ENCODE peak calls at places on chromosomes 6 and 20, in four cellular contexts. N is lower leg skin, P is Peyer's patch, A is sigmoid colon. Q is an unnamed sample.

GRCh38 chr6:167789358-167789757 is 37.4 kb upstream of the AFDN start:
- DNase-seq in N (peak), A (peak), P (no peak), Q (no peak)

GRCh38 chr6:21665101-21665435 is 71.5 kb downstream of the SOX4 start:
- DNase-seq in P (no peak), N (no peak), A (no peak), Q (no peak)

GRCh38 chr20:63320041-63320511 is 27.1 kb downstream of the COL20A1 start:
- DNase-seq in P (peak), A (peak), N (peak), Q (no peak)

GRCh38 chr6:91366781-91367180 is 779.9 kb upstream of the MAP3K7 start:
- DNase-seq in A (no peak), P (no peak), N (no peak), Q (no peak)

GRCh38 chr20:45328451-45328850 is 19.8 kb downstream of the SDC4 start:
- DNase-seq in P (no peak), A (no peak), N (no peak), Q (no peak)

GRCh38 chr6:26486358-26486757 is 13.7 kb upstream of the BTN1A1 start:
- DNase-seq in A (no peak), P (no peak), N (no peak), Q (no peak)

GRCh38 chr6:21597706-21598273 is 4.2 kb downstream of the SOX4 start:
- DNase-seq in N (no peak), P (no peak), A (no peak), Q (no peak)

GRCh38 chr20:4949833-4950178 is 51.5 kb downstream of the SLC23A2 start:
- DNase-seq in P (no peak), A (no peak), N (no peak), Q (peak)

GRCh38 chr6:116828983-116829382 is at the start of gene GPRC6A:
- DNase-seq in A (no peak), P (no peak), N (no peak), Q (no peak)

GRCh38 chr20:33811763-33812672 is 870 bp downstream of the CHMP4B start:
- DNase-seq in A (peak), P (peak), N (peak), Q (peak)
- TF ChIP-seq POLR2A in A (no peak), P (peak), N (no peak), Q (peak)

DNA sequence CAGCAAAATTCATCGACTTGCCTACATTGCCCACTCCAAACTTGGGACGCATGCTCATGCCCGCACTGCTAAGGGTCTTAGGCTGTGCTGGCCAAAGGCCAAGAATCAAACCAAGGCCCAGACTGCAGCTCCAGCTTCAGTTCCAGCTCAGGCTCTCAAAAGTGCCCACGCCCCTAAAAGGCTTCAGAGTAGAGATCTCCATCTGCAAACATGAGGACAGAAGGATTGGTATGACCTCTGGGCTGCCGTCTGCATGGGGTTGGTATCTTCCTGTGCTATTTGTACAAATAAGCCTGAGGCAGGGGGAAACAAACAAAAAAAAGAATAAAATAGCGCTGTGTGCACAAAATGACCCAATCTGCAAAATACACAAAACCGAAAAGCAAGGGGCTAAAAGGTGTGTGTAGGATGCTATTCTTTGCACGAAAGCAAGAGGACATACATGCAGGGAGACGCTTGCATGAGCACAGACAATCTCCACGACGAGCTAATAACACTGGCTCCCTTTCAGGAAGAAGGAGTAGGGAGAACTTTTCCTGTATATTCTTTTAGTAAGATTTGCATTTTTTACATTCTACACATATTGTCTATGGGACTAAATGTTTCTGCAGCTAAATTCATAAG is 33.2 kb downstream of the ATP9A start:
- DNase-seq in P (no peak), A (no peak), N (no peak), Q (no peak)
- H3K4me3 ChIP-seq in P (no peak), A (no peak), N (no peak), Q (no peak)

GRCh38 chr6:125748534-125749111 is 809 bp upstream of the HEY2 start:
- DNase-seq in P (no peak), N (no peak), A (no peak), Q (no peak)

GRCh38 chr6:125747589-125748533 is 1.6 kb upstream of the HEY2 start:
- DNase-seq in P (peak), N (peak), A (peak), Q (peak)

GRCh38 chr6:125745281-125746018 is 4.0 kb upstream of the HEY2 start:
- DNase-seq in N (no peak), A (no peak), P (no peak), Q (no peak)

GRCh38 chr6:125746019-125746414 is 3.4 kb upstream of the HEY2 start:
- DNase-seq in P (no peak), N (no peak), A (no peak), Q (no peak)

DNA sequence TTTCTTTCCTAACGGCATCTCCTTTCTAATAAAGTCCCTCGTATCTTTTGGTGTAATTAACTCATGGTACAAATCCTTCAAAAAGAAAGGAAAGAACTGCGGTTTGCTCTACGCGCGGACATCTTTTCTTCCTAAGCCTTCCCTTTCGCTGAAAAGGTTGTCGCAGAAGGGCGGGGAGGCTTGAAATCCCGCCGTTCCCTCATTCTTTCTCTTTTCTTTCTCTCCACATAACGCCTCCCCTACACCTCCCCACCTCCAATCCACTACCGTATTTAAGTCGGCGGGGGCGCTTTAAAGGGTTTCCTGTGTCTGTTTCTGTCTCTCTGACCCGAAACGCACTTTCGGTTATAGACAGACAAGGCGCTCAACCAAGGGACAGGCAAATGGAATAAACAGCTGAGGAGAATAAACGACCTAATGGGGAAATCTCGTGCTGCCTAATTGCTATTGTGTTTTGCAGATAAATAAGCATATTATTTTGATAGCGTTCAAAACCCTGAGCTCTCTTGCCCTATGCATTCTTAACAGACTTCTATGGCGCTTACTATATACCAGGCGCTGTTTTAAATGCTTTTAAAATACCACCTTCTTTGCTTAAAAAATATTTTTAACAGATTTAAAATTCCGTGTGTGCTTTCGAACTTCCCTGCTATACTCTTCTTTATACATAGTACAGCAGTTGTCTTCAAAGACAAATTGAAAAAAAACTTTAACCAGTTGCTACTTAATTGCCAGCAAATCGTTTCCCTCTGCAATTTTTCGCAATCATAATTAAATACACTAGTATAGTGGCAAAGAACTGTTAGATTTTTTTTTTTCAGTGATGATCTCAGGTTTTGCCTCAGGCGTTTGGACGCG is 2.5 kb upstream of the HEY2 start:
- DNase-seq in P (peak), N (peak), A (peak), Q (peak)
- TF ChIP-seq CTCF in P (no peak), N (no peak), A (no peak), Q (no peak)

GRCh38 chr20:34705383-34706021 is 1.4 kb downstream of the TP53INP2 start:
- DNase-seq in A (no peak), N (no peak), P (peak), Q (peak)

GRCh38 chr20:34705008-34705382 is 851 bp downstream of the TP53INP2 start:
- DNase-seq in N (no peak), A (no peak), P (no peak), Q (no peak)

GRCh38 chr20:34703573-34704176 is 469 bp upstream of the TP53INP2 start:
- DNase-seq in N (peak), A (peak), P (no peak), Q (peak)

GRCh38 chr20:34703061-34703572 is 1.0 kb upstream of the TP53INP2 start:
- DNase-seq in N (no peak), A (no peak), P (no peak), Q (no peak)

DNA sequence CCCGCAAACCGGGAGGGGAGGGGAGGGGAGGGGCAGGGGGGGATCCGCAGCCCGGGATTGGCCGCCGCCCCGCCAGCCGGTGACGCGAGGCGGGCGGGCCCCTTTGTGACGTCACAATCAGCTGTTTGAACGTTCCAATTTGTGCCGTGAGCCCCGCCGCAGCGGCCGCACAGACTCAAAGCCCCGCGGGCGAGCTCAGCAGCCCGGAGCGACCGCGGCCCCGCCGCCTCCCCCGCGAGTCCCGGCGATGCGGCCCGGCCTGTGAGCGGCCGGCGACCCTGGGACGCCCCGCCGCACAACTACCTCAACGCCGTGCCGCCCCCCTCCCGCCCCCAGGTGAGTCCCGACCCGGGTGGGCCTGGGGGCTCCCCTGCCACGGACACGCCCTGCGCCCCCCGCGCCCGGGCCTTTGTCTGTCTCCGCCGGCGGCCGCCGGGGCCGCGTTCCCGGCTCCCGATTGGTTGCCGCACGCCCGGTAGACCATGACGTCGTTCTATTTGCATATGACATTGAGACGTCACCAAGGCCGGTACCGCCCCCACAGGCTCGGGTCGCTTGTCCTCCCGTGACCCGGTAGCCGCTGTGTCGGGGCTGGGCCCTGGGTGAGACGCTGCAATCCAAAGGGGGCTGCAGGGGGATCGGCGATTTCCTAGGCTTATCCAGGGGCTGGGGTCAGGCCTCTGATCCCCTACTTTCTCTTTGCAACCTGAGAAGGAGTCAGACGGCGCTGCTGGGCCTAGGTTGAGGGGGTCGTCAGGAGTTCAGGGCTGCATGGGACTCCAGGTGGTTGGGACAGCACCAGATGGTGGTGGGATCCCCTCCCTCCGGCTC is at the start of gene TP53INP2:
- DNase-seq in P (peak), A (peak), N (peak), Q (peak)
- TF ChIP-seq POLR2A in P (no peak), A (no peak), N (no peak), Q (peak)

DNA sequence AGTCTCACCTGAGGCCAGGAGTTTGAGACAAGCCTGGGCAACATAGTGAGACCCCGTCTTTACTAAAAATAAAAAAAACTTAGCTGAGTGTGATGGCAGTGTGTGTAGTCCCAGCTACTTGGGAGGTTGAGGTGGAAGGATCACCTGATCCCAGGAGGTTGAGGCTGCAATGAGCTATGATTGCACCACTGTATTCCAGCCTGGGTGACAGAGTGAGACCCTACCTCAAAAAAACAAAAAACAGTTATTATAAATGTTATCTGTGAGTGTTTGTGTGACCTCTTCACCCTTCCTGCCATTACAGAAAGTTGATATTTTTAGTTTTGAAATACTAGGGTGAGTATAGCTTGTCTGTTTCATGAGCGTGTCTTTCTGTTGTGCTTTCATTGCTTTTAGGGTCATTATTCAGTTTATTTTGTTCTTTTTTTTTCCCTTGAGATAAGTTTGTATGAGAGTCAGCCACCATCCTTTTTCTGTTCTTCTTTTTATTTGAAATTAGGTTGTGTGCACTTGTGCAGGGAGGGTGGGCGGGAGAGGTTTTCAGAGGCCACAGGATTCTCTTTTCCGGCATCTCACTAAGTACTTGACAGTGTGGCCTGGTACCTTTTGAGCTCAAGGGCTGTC is 26.2 kb downstream of the CDYL start:
- DNase-seq in N (no peak), P (no peak), A (no peak), Q (no peak)
- H3K4me3 ChIP-seq in N (no peak), P (no peak), A (no peak), Q (no peak)

GRCh38 chr6:66054967-66055366 is 347.9 kb upstream of the EYS start:
- DNase-seq in P (no peak), A (no peak), N (no peak), Q (no peak)

GRCh38 chr6:66051812-66052211 is 344.8 kb upstream of the EYS start:
- DNase-seq in A (no peak), P (no peak), N (no peak), Q (no peak)

DNA sequence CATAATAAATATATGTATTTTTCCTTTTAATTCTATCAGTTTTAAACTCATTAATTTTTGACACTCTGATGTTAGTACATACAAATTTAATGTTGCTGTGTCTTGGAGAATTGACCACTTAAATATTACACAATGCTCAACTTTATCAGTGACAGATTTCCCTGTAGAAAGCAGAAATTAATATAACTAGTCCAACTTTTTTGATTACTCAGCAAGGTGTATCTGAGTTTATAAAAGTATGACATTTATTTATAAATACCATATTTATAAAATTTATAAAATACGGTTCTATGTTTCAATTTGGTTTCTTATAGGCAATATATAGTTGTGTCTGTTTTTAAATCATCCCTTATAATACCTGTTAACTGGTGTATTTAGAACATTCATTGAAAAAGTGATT is 350.0 kb upstream of the EYS start:
- DNase-seq in A (no peak), N (no peak), P (no peak), Q (no peak)
- TF ChIP-seq CTCF in A (no peak), N (no peak), P (no peak), Q (no peak)

Q was measured in adrenal gland.